ENCODE peak calls at places on chromosomes 6 and 20, in eight cellular contexts. Q is NB4, G is stomach, J is heart left ventricle, W is IMR-90, C is GM12892, N is endothelial cell of umbilical vein, R is breast epithelium. V is an unnamed sample.

GRCh38 chr6:166998256-166999144 is 697 bp upstream of the CEP43 start:
- DNase-seq in C (no peak), J (peak), G (peak), Q (peak), R (no peak), N (peak), W (no peak), V (peak)

GRCh38 chr20:32964575-32964974 is 39.7 kb downstream of the SUN5 start:
- DNase-seq in C (no peak), N (no peak), Q (no peak), G (no peak), W (no peak), J (no peak), R (no peak), V (no peak)

GRCh38 chr6:13120483-13121482 is 207.6 kb downstream of the TBC1D7 start:
- DNase-seq in J (peak), C (no peak), Q (peak), R (no peak), G (no peak), W (no peak), N (no peak), V (peak)

GRCh38 chr6:84220809-84221409 is 6.5 kb downstream of the CEP162 start:
- DNase-seq in C (no peak), N (peak), J (no peak), Q (peak), G (no peak), W (peak), R (no peak), V (peak)

GRCh38 chr6:46217671-46218131 is 46.9 kb upstream of the ENPP5 start:
- DNase-seq in J (no peak), Q (peak), N (no peak), W (no peak), R (no peak), C (no peak), G (no peak), V (no peak)

GRCh38 chr6:106448000-106448426 is 87.5 kb downstream of the CRYBG1 start:
- DNase-seq in N (no peak), Q (peak), G (no peak), W (no peak), J (peak), C (peak), R (no peak), V (no peak)

GRCh38 chr20:57223648-57224489 is 42.6 kb downstream of the BMP7 start:
- DNase-seq in N (no peak), J (peak), G (no peak), W (no peak), Q (peak), R (no peak), C (no peak), V (no peak)

GRCh38 chr20:52965819-52966218 is 6.3 kb upstream of the TSHZ2 start:
- DNase-seq in W (no peak), Q (no peak), J (no peak), G (no peak), R (no peak), C (no peak), N (no peak), V (no peak)

GRCh38 chr20:57450419-57450818 is 59.2 kb downstream of the RBM38 start:
- DNase-seq in J (peak), R (no peak), N (no peak), G (peak), Q (peak), W (peak), C (peak), V (peak)

GRCh38 chr20:44979090-44979621 is 12.8 kb downstream of the STK4 start:
- DNase-seq in C (no peak), R (no peak), W (peak), N (no peak), J (no peak), Q (peak), G (no peak), V (peak)

GRCh38 chr6:84926756-84927155 is 162.4 kb upstream of the TBX18 start:
- DNase-seq in W (no peak), Q (no peak), J (no peak), G (no peak), N (no peak), C (no peak), R (no peak), V (no peak)

GRCh38 chr6:166952567-166953464 is 3.5 kb downstream of the RNASET2 start:
- DNase-seq in Q (no peak), R (no peak), G (no peak), W (no peak), J (no peak), C (no peak), N (no peak), V (no peak)

GRCh38 chr6:134029495-134030455 is 22.6 kb downstream of the SLC2A12 start:
- DNase-seq in C (no peak), W (peak), R (no peak), Q (no peak), J (no peak), N (peak), G (no peak), V (peak)

GRCh38 chr6:160139420-160139851 is 17.8 kb downstream of the SLC22A1 start:
- DNase-seq in W (peak), J (no peak), G (no peak), Q (no peak), R (no peak), C (no peak), N (no peak), V (no peak)

GRCh38 chr20:3013771-3014170 is 29.7 kb upstream of the GNRH2 start:
- DNase-seq in N (no peak), R (no peak), W (no peak), C (no peak), J (no peak), Q (no peak), G (no peak), V (no peak)

GRCh38 chr6:170088349-170088951 is 202.4 kb downstream of the DLL1 start:
- DNase-seq in N (no peak), W (no peak), Q (peak), G (peak), J (no peak), C (no peak), R (no peak), V (no peak)

GRCh38 chr6:155085582-155086253 is 90.6 kb downstream of the TIAM2 start:
- DNase-seq in G (peak), J (no peak), R (no peak), Q (no peak), N (no peak), C (no peak), W (peak), V (peak)

GRCh38 chr6:168192901-168193815 is 114.1 kb upstream of the FRMD1 start:
- DNase-seq in R (no peak), G (peak), W (no peak), N (no peak), J (no peak), C (no peak), Q (no peak), V (no peak)

GRCh38 chr20:51985013-51985415 is 182.7 kb upstream of the SALL4 start:
- DNase-seq in R (no peak), J (no peak), Q (peak), N (peak), C (no peak), G (no peak), W (peak), V (no peak)

GRCh38 chr6:98547634-98548033 is 286.7 kb upstream of the POU3F2 start:
- DNase-seq in R (no peak), G (no peak), J (no peak), N (no peak), C (no peak), Q (no peak), W (no peak), V (no peak)

GRCh38 chr6:69847507-69847812 is 18.9 kb upstream of the COL19A1 start:
- DNase-seq in G (no peak), C (no peak), N (no peak), Q (no peak), R (no peak), W (no peak), J (no peak), V (no peak)

GRCh38 chr6:2108700-2109306 is 136.6 kb downstream of the GMDS start:
- DNase-seq in Q (no peak), C (no peak), R (no peak), J (no peak), N (no peak), G (no peak), W (no peak), V (no peak)
- TF ChIP-seq POLR2A in Q (no peak), C (no peak), R (no peak), J (no peak), N (no peak), G (no peak), W (no peak), V (no peak)

GRCh38 chr20:50762045-50762422 is 30.7 kb downstream of the PARD6B start:
- DNase-seq in W (peak), Q (no peak), N (no peak), G (no peak), C (no peak), J (no peak), R (peak), V (no peak)
- TF ChIP-seq POLR2A in W (no peak), Q (no peak), N (no peak), G (no peak), C (no peak), J (no peak), R (no peak), V (no peak)

GRCh38 chr20:22509090-22509938 is 75.1 kb downstream of the FOXA2 start:
- DNase-seq in N (no peak), R (no peak), G (no peak), Q (no peak), W (no peak), C (no peak), J (no peak), V (no peak)

GRCh38 chr20:22513574-22513973 is 70.8 kb downstream of the FOXA2 start:
- DNase-seq in R (no peak), J (no peak), C (no peak), N (no peak), G (no peak), Q (no peak), W (no peak), V (no peak)

GRCh38 chr20:22512911-22513489 is 71.4 kb downstream of the FOXA2 start:
- DNase-seq in J (no peak), G (no peak), W (no peak), Q (no peak), C (no peak), N (no peak), R (no peak), V (no peak)

GRCh38 chr20:22515264-22515663 is 69.1 kb downstream of the FOXA2 start:
- DNase-seq in N (no peak), R (no peak), G (no peak), Q (no peak), J (no peak), C (no peak), W (no peak), V (no peak)

GRCh38 chr20:22511943-22512910 is 72.1 kb downstream of the FOXA2 start:
- DNase-seq in N (peak), R (no peak), C (no peak), Q (no peak), G (peak), J (no peak), W (no peak), V (no peak)
- TF ChIP-seq POLR2A in N (no peak), R (no peak), C (no peak), Q (no peak), G (no peak), J (no peak), W (no peak), V (no peak)

GRCh38 chr6:7813193-7813592 is 87.3 kb downstream of the BMP6 start:
- DNase-seq in R (no peak), G (no peak), W (no peak), J (no peak), Q (no peak), N (no peak), C (no peak), V (no peak)

GRCh38 chr6:7813704-7814103 is 87.8 kb downstream of the BMP6 start:
- DNase-seq in R (no peak), J (no peak), G (no peak), N (no peak), Q (no peak), C (no peak), W (no peak), V (no peak)

GRCh38 chr6:7811441-7811840 is 85.5 kb downstream of the BMP6 start:
- DNase-seq in G (no peak), Q (no peak), N (no peak), C (no peak), W (no peak), R (no peak), J (no peak), V (no peak)

GRCh38 chr6:7815716-7816115 is 89.8 kb downstream of the BMP6 start:
- DNase-seq in G (no peak), J (no peak), Q (no peak), N (peak), W (no peak), R (no peak), C (no peak), V (no peak)

GRCh38 chr6:7812623-7813022 is 86.7 kb downstream of the BMP6 start:
- DNase-seq in R (no peak), N (no peak), W (no peak), G (no peak), J (no peak), Q (no peak), C (no peak), V (no peak)
- TF ChIP-seq POLR2A in R (no peak), N (no peak), W (no peak), G (no peak), J (no peak), Q (no peak), C (no peak), V (no peak)

GRCh38 chr20:38585404-38586180 is 4.6 kb downstream of the ADIG start:
- DNase-seq in G (no peak), R (no peak), C (no peak), Q (no peak), J (no peak), W (no peak), N (no peak), V (no peak)
- TF ChIP-seq POLR2A in G (no peak), R (no peak), C (no peak), Q (no peak), J (no peak), W (no peak), N (no peak), V (no peak)

V was measured in erythroblast.